ENCODE peak calls at places on chromosomes 3 and 15, in seven cellular contexts. V, R, P, X, Y, J and K are unnamed samples.

GRCh38 chr3:139529624-139530023 is 9.9 kb downstream of the RBP1 start:
- DNase-seq in V (no peak), R (peak), P (no peak), X (no peak), Y (no peak), J (no peak), K (no peak)

GRCh38 chr3:108103040-108103751 is 12.4 kb upstream of the CD47 start:
- DNase-seq in V (no peak), R (no peak), P (no peak), X (no peak), Y (peak), J (no peak), K (no peak)

GRCh38 chr15:68687136-68687735 is 108.4 kb downstream of the CORO2B start:
- DNase-seq in V (no peak), R (no peak), P (no peak), X (no peak), Y (no peak), J (no peak), K (no peak)

GRCh38 chr15:25568751-25569150 is 129.9 kb upstream of the UBE3A start:
- DNase-seq in V (no peak), R (no peak), P (peak), X (no peak), Y (no peak), J (no peak), K (no peak)

GRCh38 chr3:64798316-64798715 is 110.5 kb upstream of the ADAMTS9 start:
- DNase-seq in V (no peak), R (no peak), P (peak), X (no peak), Y (peak), J (no peak), K (no peak)

GRCh38 chr3:15781637-15782402 is 16.0 kb downstream of the ANKRD28 start:
- DNase-seq in V (peak), R (no peak), P (no peak), X (no peak), Y (no peak), J (no peak), K (no peak)

GRCh38 chr3:186004671-186005070 is 66.9 kb upstream of the TRA2B start:
- DNase-seq in V (no peak), R (no peak), P (no peak), X (no peak), Y (no peak), J (no peak), K (no peak)

GRCh38 chr3:79543618-79544017 is 224.2 kb downstream of the ROBO1 start:
- DNase-seq in V (no peak), R (no peak), P (no peak), X (no peak), Y (no peak), J (no peak), K (no peak)

GRCh38 chr3:30231277-30232141 is 374.9 kb upstream of the TGFBR2 start:
- DNase-seq in V (peak), R (no peak), P (no peak), X (peak), Y (no peak), J (no peak), K (no peak)

GRCh38 chr3:128697336-128697735 is 28.6 kb upstream of the RAB7A start:
- DNase-seq in V (no peak), R (no peak), P (no peak), X (no peak), Y (no peak), J (no peak), K (no peak)

GRCh38 chr15:71756574-71757352 is 53.6 kb upstream of the NR2E3 start:
- DNase-seq in V (no peak), R (no peak), P (no peak), X (no peak), Y (no peak), J (no peak), K (no peak)

GRCh38 chr15:98554272-98555172 is 93.8 kb upstream of the IGF1R start:
- DNase-seq in V (no peak), R (no peak), P (no peak), X (no peak), Y (no peak), J (no peak), K (no peak)

GRCh38 chr3:51024765-51025681 is 350.3 kb downstream of the DOCK3 start:
- DNase-seq in V (no peak), R (no peak), P (no peak), X (no peak), Y (peak), J (no peak), K (no peak)

GRCh38 chr15:51379390-51379789 is 37.9 kb downstream of the GLDN start:
- DNase-seq in V (no peak), R (no peak), P (no peak), X (no peak), Y (no peak), J (no peak), K (no peak)

GRCh38 chr3:109640146-109640652 is 302.9 kb upstream of the DPPA4 start:
- DNase-seq in V (no peak), R (no peak), P (no peak), X (no peak), Y (no peak), J (no peak), K (no peak)
- TF ChIP-seq CTCF in V (no peak), R (no peak), P (no peak), X (no peak), Y (no peak), J (no peak), K (no peak)

DNA sequence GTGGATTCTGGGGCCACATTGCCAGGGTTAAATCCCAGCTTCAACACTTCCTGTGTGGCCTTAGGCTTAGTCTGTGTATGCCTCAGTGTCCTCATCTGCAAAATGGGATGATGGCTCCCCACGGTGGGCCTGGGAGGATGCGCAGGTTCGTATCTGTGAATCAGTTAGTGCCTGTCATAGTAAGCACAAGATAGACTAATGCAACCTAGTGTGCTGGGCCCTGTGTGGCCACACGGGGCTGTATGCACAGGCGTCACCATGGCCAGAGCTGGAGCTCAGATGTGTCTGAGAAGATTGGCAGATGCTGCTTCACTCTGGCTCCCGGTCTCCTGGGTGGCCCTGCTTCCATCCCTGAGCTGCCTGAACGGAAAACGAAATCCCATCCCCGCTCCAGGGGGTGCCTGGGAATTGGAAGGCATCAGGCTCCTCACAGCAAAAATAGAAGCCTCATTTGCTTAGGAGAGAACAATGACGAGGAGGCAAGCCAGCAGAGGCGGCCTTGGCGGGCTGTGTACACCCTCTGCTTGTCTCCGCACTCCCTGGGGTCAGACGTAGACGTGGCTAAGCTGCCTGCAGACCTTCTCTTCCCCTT is 103.6 kb downstream of the APBA2 start:
- DNase-seq in V (peak), R (peak), P (no peak), X (no peak), Y (no peak), J (no peak), K (no peak)
- TF ChIP-seq CTCF in V (peak), R (peak), P (no peak), X (peak), Y (no peak), J (no peak), K (no peak)

GRCh38 chr3:10162147-10162546 is 2.6 kb upstream of the IRAK2 start:
- DNase-seq in V (no peak), R (no peak), P (no peak), X (no peak), Y (no peak), J (no peak), K (no peak)

GRCh38 chr3:10157015-10157414 is 7.7 kb upstream of the IRAK2 start:
- DNase-seq in V (no peak), R (no peak), P (no peak), X (no peak), Y (no peak), J (no peak), K (no peak)

GRCh38 chr3:10160346-10160745 is 4.4 kb upstream of the IRAK2 start:
- DNase-seq in V (no peak), R (no peak), P (no peak), X (peak), Y (no peak), J (no peak), K (no peak)

GRCh38 chr3:10164546-10165393 is at the start of gene IRAK2:
- DNase-seq in V (peak), R (peak), P (peak), X (no peak), Y (peak), J (peak), K (peak)

GRCh38 chr3:10160925-10161324 is 3.8 kb upstream of the IRAK2 start:
- DNase-seq in V (peak), R (no peak), P (no peak), X (no peak), Y (no peak), J (no peak), K (no peak)
- TF ChIP-seq CTCF in V (no peak), R (no peak), P (no peak), X (no peak), Y (no peak), J (no peak), K (no peak)

GRCh38 chr3:61360297-61360696 is 109.0 kb upstream of the FHIT start:
- DNase-seq in V (no peak), R (no peak), P (no peak), X (no peak), Y (no peak), J (no peak), K (no peak)
- TF ChIP-seq CTCF in V (no peak), R (peak), P (no peak), X (no peak), Y (no peak), J (peak), K (no peak)